ENCODE peak calls at places on chromosomes 16 and 17, in six cellular contexts. J, Y, M, L, D and E are unnamed samples.

GRCh38 chr16:86515420-86515779 is 5.1 kb downstream of the FOXF1 start:
- DNase-seq in J (no peak), Y (peak), M (no peak), L (no peak), D (no peak), E (no peak)

GRCh38 chr16:424623-425081 is 797 bp upstream of the RAB11FIP3 start:
- DNase-seq in J (peak), Y (peak), M (peak), L (peak), D (no peak), E (no peak)

GRCh38 chr17:65533056-65533745 is 28.2 kb downstream of the AXIN2 start:
- DNase-seq in J (no peak), Y (no peak), M (no peak), L (no peak), D (peak), E (no peak)

GRCh38 chr17:81120149-81120484 is 45.2 kb upstream of the PVALEF start:
- DNase-seq in J (no peak), Y (no peak), M (no peak), L (no peak), D (no peak), E (no peak)

GRCh38 chr16:854808-855410 is 54.4 kb upstream of the GNG13 start:
- DNase-seq in J (no peak), Y (peak), M (no peak), L (no peak), D (no peak), E (no peak)

GRCh38 chr17:77098884-77099545 is 41.8 kb upstream of the SEC14L1 start:
- DNase-seq in J (peak), Y (no peak), M (peak), L (peak), D (no peak), E (no peak)

GRCh38 chr17:3796110-3796821 is 4.7 kb downstream of the ITGAE start:
- DNase-seq in J (no peak), Y (no peak), M (no peak), L (no peak), D (peak), E (no peak)

GRCh38 chr17:27489045-27489715 is 32.9 kb downstream of the KSR1 start:
- DNase-seq in J (no peak), Y (peak), M (peak), L (peak), D (peak), E (no peak)

GRCh38 chr17:33267279-33267790 is 25.8 kb downstream of the ASIC2 start:
- DNase-seq in J (no peak), Y (no peak), M (no peak), L (no peak), D (no peak), E (no peak)

GRCh38 chr17:69223809-69224208 is 4.8 kb downstream of the ABCA10 start:
- DNase-seq in J (no peak), Y (no peak), M (no peak), L (no peak), D (no peak), E (no peak)

GRCh38 chr17:4623249-4623648 is 18.2 kb downstream of the ALOX15 start:
- DNase-seq in J (no peak), Y (no peak), M (no peak), L (no peak), D (no peak), E (no peak)

GRCh38 chr17:45139533-45139920 is 4.0 kb downstream of the ACBD4 start:
- DNase-seq in J (no peak), Y (no peak), M (no peak), L (no peak), D (peak), E (no peak)

GRCh38 chr16:54568897-54569807 is 282.6 kb upstream of the IRX3 start:
- DNase-seq in J (no peak), Y (no peak), M (no peak), L (no peak), D (no peak), E (no peak)

GRCh38 chr16:8310356-8310755 is 280.0 kb downstream of the TMEM114 start:
- DNase-seq in J (no peak), Y (no peak), M (no peak), L (no peak), D (no peak), E (no peak)

GRCh38 chr17:31469959-31470358 is 78.5 kb downstream of the RAB11FIP4 start:
- DNase-seq in J (no peak), Y (peak), M (no peak), L (no peak), D (no peak), E (no peak)

GRCh38 chr17:78527345-78527744 is 49.9 kb downstream of the DNAH17 start:
- DNase-seq in J (no peak), Y (no peak), M (no peak), L (no peak), D (no peak), E (no peak)

GRCh38 chr16:49024896-49025295 is 256.7 kb downstream of the CBLN1 start:
- DNase-seq in J (no peak), Y (no peak), M (peak), L (no peak), D (no peak), E (no peak)

DNA sequence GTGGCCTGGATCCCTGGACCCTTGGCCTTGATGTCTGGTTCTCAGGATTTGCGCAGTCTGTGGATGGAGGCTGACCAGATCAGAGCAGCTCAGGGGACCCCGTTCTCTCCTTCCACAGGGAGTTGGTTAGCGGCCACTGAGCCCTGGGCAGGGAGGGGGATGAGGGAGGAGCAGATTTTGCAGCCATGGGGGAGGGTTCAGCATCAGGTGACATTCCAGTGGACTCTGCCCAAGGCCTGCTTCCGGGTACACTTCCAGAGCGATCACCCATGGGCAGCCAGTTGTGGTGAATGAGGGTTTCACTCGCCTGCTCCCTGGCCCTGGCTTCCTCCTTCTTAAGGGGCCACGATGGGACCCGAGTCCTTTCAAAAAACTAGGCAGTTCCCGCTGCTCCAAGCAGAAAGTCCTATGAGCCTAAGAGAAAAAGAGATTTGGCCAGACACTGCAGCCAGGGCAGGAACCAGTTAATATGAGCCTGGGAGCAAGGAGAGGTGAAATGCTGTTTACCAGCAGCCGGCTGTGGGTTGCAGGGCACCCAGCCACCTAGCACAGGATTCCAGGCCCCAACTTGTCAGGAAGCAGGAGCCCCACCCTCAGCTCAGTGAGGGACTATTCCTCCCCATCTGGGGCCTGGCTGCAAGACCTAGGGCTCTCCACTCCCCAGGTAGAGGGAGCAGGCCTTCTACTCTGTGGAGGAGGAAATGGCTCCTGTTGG is 4.7 kb upstream of the GPRC5C start:
- DNase-seq in J (peak), Y (no peak), M (peak), L (no peak), D (no peak), E (no peak)
- TF ChIP-seq POLR2A in J (peak), Y (no peak), M (no peak), L (peak), D (no peak), E (no peak)

GRCh38 chr16:30557950-30558788 is at the start of gene ZNF764:
- DNase-seq in J (peak), Y (peak), M (peak), L (peak), D (peak), E (peak)
- TF ChIP-seq POLR2A in J (peak), Y (no peak), M (peak), L (peak), D (peak), E (no peak)

GRCh38 chr16:66549284-66550131 is at the start of gene TK2:
- DNase-seq in J (peak), Y (peak), M (peak), L (peak), D (peak), E (no peak)
- TF ChIP-seq POLR2A in J (peak), Y (no peak), M (peak), L (peak), D (no peak), E (peak)

DNA sequence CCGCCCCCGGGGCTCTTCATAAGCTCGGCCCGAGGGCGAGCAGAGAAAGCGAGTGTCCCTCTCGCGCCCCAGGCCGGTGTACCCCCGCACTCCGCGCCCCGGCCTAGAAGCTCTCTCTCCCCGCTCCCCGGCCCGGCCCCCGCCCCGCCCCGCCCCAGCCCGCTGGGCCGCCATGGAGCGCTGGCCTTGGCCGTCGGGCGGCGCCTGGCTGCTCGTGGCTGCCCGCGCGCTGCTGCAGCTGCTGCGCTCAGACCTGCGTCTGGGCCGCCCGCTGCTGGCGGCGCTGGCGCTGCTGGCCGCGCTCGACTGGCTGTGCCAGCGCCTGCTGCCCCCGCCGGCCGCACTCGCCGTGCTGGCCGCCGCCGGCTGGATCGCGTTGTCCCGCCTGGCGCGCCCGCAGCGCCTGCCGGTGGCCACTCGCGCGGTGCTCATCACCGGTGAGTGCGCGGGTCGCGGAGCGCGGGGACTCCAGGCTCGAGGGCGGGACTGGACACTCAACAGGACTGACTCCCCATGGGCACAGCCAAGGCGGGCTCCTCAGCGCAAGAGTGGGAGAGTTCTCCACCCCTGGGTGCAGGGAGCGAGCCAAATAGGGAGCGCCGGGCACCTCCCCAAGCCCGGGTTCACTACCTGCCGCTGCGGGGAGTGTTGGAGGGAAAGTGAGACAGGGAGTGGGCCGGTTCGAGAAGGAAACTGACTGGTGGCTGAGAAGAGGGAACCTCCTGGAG is at the start of gene HSD11B2:
- DNase-seq in J (peak), Y (peak), M (peak), L (peak), D (peak), E (no peak)
- TF ChIP-seq POLR2A in J (peak), Y (no peak), M (no peak), L (peak), D (no peak), E (no peak)

GRCh38 chr17:64276961-64277505 is 14.0 kb upstream of the TEX2 start:
- DNase-seq in J (no peak), Y (no peak), M (no peak), L (no peak), D (no peak), E (no peak)

GRCh38 chr17:64275016-64275415 is 12.0 kb upstream of the TEX2 start:
- DNase-seq in J (no peak), Y (no peak), M (no peak), L (no peak), D (no peak), E (no peak)

GRCh38 chr17:64270885-64271284 is 7.8 kb upstream of the TEX2 start:
- DNase-seq in J (no peak), Y (no peak), M (no peak), L (no peak), D (no peak), E (no peak)

GRCh38 chr17:64269687-64270649 is 6.9 kb upstream of the TEX2 start:
- DNase-seq in J (no peak), Y (no peak), M (no peak), L (no peak), D (no peak), E (no peak)

DNA sequence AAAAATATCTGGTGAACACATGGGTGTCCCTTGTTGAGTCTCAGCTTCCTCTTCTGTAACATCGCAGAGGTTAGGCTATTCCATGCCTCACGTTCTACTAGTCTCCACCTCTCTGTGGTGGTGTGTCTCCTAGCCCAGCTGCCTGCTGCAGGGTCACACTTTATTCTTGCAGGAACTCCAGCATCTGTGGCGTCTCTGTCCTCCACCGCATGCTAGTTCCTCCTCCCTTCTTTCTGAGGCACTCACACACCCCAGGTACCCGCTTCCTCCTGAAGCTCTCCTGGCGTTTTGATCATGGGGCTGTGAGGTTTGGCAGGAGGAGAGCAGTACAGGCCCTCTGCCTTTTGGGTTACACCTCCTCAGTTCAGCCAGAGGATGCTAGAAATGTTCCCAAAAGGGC is 9.9 kb upstream of the TEX2 start:
- DNase-seq in J (no peak), Y (no peak), M (no peak), L (no peak), D (no peak), E (no peak)
- TF ChIP-seq POLR2A in J (no peak), Y (no peak), M (no peak), L (no peak), D (no peak), E (no peak)

GRCh38 chr16:68186877-68187276 is 49.0 kb downstream of the ESRP2 start:
- DNase-seq in J (no peak), Y (no peak), M (no peak), L (no peak), D (no peak), E (no peak)
- TF ChIP-seq POLR2A in J (no peak), Y (no peak), M (no peak), L (no peak), D (no peak), E (no peak)